ENCODE peak calls at places on chromosomes 2 and 18, in eight cellular contexts. J is astrocyte of the spinal cord, H is heart left ventricle, R is lung, P is pancreas, O is cardiac muscle cell, T is GM06990, D is MM.1S. U is an unnamed sample.

GRCh38 chr2:205058409-205058808 is 513.1 kb downstream of the PARD3B start:
- DNase-seq in J (no peak), R (no peak), P (no peak), O (no peak), T (no peak), D (no peak), H (no peak), U (no peak)

GRCh38 chr2:207078186-207078798 is 87.5 kb downstream of the KLF7 start:
- DNase-seq in R (no peak), P (no peak), J (no peak), T (no peak), D (no peak), H (no peak), O (no peak), U (no peak)

GRCh38 chr2:191202209-191202721 is 42.9 kb upstream of the MYO1B start:
- DNase-seq in T (no peak), P (no peak), D (no peak), J (peak), R (no peak), O (no peak), H (no peak), U (peak)

GRCh38 chr18:79405019-79405780 is 9.5 kb downstream of the NFATC1 start:
- DNase-seq in O (no peak), H (peak), J (no peak), R (no peak), D (no peak), T (no peak), P (peak), U (no peak)

GRCh38 chr2:111135910-111136297 is 15.2 kb downstream of the BCL2L11 start:
- DNase-seq in O (no peak), P (peak), J (peak), R (peak), D (no peak), T (no peak), H (peak), U (no peak)

GRCh38 chr2:111030271-111030891 is 90.3 kb upstream of the BCL2L11 start:
- DNase-seq in T (no peak), J (peak), D (no peak), H (no peak), P (no peak), O (no peak), R (no peak), U (no peak)

GRCh38 chr18:48790869-48791635 is 159.7 kb downstream of the SMAD7 start:
- DNase-seq in O (no peak), J (no peak), R (no peak), P (peak), H (peak), T (no peak), D (no peak), U (no peak)

GRCh38 chr2:233813236-233814062 is 35.3 kb downstream of the MROH2A start:
- DNase-seq in R (no peak), O (no peak), D (no peak), J (no peak), P (peak), H (no peak), T (no peak), U (no peak)

GRCh38 chr18:61154866-61155265 is 178.4 kb upstream of the CDH20 start:
- DNase-seq in P (no peak), H (no peak), J (no peak), R (no peak), D (no peak), O (no peak), T (no peak), U (no peak)

GRCh38 chr2:183998797-183999190 is 599.5 kb upstream of the ZNF804A start:
- DNase-seq in P (no peak), R (no peak), T (no peak), D (no peak), J (no peak), O (no peak), H (no peak), U (no peak)

GRCh38 chr2:172101008-172101706 is 1.5 kb downstream of the DLX2 start:
- DNase-seq in P (peak), T (no peak), R (no peak), H (no peak), D (no peak), O (no peak), J (no peak), U (no peak)

GRCh38 chr2:229731916-229732315 is 17.6 kb upstream of the DNER start:
- DNase-seq in O (no peak), D (peak), T (no peak), R (no peak), P (no peak), J (peak), H (no peak), U (peak)

GRCh38 chr18:34796013-34796657 is 86.0 kb downstream of the DTNA start:
- DNase-seq in J (no peak), O (no peak), H (no peak), P (no peak), T (no peak), D (no peak), R (no peak), U (no peak)

GRCh38 chr2:41400057-41400665 is 647.7 kb upstream of the PKDCC start:
- DNase-seq in P (no peak), T (no peak), H (no peak), O (peak), J (peak), R (no peak), D (peak), U (no peak)

GRCh38 chr18:68714356-68714706 is 577 bp downstream of the TMX3 start:
- DNase-seq in P (no peak), D (peak), R (no peak), O (peak), T (no peak), J (peak), H (no peak), U (no peak)

GRCh38 chr2:170159060-170159459 is 18.9 kb upstream of the MYO3B start:
- DNase-seq in D (no peak), J (no peak), T (no peak), P (no peak), R (no peak), H (no peak), O (no peak), U (no peak)

GRCh38 chr2:233280114-233280693 is 27.4 kb upstream of the SAG start:
- DNase-seq in D (no peak), T (no peak), P (no peak), R (no peak), H (no peak), O (no peak), J (no peak), U (no peak)

GRCh38 chr18:21742323-21742687 is 1.7 kb downstream of the MIB1 start:
- DNase-seq in T (no peak), H (no peak), O (no peak), J (no peak), P (no peak), D (no peak), R (no peak), U (no peak)
- H3K4me3 ChIP-seq in T (peak), H (peak), O (peak), J (peak), P (peak), D (peak), R (no peak), U (peak)

DNA sequence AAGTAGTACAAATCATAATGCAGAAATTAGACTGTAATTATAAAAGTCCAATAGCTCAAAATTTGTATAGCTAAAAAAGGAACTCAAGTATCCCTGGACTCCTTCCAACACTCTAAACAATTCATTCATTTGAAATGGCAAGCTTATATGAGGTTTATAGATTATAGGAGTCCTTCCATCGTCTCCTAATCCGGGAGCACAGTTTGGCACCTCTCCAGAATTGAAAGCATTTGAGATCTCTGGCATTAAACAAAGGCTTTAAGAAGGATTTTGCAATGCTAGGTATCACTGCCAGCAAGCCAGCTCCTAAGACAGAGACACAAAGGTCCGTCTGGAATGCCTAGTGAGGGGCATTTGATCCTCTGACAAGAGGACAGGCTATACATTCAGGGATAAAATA is 90.9 kb downstream of the ACVR1 start:
- DNase-seq in H (no peak), O (no peak), J (no peak), T (no peak), R (peak), P (no peak), D (no peak), U (no peak)
- H3K4me3 ChIP-seq in H (no peak), O (no peak), J (no peak), T (no peak), R (no peak), P (no peak), D (no peak), U (no peak)

GRCh38 chr2:85212846-85213245 is 79.7 kb downstream of the TCF7L1 start:
- DNase-seq in D (no peak), P (no peak), R (no peak), O (no peak), T (no peak), H (no peak), J (no peak), U (no peak)
- H3K4me3 ChIP-seq in D (no peak), P (no peak), R (no peak), O (no peak), T (no peak), H (no peak), J (no peak), U (no peak)

GRCh38 chr18:44741551-44741950 is 60.9 kb downstream of the SETBP1 start:
- DNase-seq in O (no peak), J (no peak), R (no peak), D (no peak), T (no peak), P (no peak), H (no peak), U (no peak)
- H3K4me3 ChIP-seq in O (no peak), J (no peak), R (no peak), D (no peak), T (no peak), P (no peak), H (no peak), U (no peak)

DNA sequence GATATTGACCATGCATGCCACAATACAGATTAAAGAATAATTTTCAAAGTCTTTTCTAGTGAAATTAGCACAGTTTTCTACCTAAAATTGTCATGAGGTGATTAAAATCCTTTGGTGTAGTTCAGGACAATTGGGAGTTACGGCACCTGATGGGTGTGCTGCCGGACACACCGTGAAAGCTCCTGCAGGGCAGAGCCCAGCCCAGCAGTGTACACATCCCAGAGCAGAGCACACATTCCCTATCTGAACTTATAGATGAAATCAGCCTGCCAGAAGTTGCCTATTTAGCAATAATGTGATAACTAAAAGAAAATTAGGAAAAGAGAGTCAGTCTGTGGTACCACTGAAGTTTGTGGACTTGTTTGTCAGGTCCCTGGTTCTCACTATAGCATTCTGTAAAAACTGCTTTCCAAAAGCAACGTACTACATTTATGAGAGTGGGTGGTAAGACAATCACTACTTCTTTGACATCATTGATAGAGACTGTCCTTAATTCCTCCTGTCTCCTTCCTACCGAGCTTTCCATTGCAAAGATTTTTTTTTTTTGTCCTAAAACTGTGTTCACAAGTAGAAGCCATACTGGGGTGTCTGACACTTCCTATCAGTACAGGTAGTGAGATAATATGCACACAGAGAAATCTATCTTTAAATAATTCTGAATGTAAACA is 3.4 kb downstream of the CYTIP start:
- DNase-seq in H (no peak), T (no peak), P (no peak), J (no peak), R (no peak), O (no peak), D (peak), U (no peak)
- H3K4me3 ChIP-seq in H (peak), T (peak), P (peak), J (no peak), R (no peak), O (no peak), D (peak), U (no peak)

DNA sequence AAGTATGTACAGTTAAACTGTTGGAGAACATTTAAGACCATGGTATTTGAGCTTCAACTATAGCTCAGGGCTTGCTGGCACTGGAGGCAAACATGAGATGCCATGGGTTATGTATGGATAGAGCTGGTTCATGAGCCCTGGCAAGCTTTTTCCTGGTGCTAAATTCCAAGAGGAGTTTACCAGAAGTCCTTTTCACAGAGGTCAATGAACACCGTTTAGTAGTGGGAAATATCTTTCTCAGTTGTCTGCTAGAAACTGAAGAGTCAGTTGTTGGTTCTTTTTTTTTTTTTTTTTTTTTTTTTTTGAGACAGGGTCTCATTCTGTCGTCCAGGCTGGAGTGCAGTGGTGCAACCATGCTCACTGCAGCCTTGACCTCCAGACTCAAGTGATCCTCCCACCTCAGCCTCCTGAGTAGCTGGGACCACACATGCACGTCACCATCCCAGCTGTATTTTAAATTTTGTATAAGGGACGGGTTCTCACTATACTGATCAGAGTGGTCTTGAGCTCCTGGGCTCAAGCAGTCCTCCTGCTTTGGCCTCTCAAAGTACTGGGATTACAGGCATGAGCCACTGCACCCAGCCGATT is 1.3 kb downstream of the KHK start:
- DNase-seq in H (no peak), R (no peak), O (no peak), D (no peak), T (no peak), P (peak), J (no peak), U (no peak)
- H3K4me3 ChIP-seq in H (no peak), R (no peak), O (no peak), D (peak), T (no peak), P (no peak), J (no peak), U (no peak)

DNA sequence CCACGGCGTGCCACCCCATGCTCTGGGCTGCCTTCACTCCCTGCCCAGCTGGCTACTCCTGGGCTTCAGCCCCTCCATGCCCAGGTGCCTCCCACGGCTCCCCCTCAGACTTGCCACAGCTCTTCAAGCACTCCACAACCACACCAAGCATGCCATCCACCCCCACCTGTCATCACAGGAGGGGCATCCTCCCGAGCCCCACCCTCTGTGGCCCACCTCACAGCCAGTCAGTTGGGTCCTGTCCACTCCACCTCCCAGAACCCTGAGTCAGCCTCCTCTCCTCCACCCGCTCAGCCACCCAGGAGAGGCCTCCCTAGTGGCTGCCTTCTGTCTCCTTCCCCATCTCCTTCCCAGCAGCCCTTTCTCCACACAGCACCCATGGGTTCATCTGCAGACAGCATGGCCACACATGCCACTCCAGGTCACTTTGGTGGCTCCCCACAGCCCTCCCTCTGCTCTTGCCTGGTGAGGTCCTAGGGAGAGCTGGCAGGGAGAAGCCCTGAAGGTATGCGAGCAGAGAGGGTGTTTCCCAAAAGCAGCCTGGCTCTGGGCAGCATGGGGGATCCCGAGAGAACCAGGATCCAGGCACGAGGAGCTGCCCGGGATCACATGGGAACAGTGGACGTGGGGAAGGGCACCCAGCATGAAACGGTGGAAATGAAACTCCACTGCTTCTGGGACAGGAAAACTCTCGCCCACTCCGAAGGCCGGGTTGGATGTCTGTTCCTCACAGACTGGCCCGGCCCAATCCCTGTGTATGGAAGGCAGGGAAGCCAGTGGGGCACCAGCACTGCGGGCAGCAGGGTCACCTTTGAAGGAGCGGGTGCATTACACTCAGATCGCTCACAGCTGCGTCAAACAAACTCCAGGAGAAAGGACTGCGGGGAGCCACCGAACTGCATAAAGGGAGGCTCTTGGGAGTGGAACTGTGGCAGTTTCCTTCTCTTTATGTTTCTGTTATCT is 2.7 kb downstream of the LIMS2 start:
- DNase-seq in J (no peak), O (no peak), T (no peak), H (no peak), D (no peak), P (no peak), R (no peak), U (no peak)
- H3K4me3 ChIP-seq in J (no peak), O (no peak), T (no peak), H (peak), D (no peak), P (no peak), R (peak), U (no peak)

DNA sequence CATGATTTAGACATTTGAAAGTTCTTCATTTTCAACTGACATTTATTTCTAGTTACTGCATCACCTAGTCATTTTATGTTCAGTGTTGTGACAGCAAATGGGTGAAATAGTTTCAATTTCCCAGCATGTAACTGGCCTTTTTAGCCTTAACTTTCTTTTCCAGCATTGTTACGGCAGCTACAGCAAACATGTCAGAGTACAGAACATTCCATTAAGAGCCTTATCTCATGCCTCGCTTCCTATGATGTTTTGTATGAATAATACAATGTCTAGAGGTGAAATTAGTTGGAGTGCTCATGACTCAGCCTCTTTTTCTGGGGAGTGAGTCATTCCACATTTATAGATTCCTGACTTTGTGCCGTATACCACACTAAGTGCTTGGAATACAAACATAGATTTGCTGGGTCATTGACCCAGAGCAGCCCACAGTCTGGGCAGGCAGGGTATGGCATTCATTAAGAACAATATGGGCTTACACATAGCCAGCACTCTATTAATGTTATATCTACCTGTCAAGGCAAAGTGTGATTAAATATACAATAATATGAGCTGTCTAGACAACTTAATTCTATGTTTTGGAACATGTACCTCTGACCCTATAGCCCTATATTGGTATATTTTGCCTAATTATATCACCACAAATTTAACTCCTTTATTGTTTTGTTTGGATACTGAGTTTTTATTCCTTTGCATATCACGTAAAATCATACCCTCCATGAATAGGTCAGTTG is 72.2 kb downstream of the MAP2 start:
- DNase-seq in D (no peak), P (no peak), T (no peak), H (peak), J (peak), R (peak), O (no peak), U (peak)
- H3K4me3 ChIP-seq in D (no peak), P (no peak), T (no peak), H (peak), J (no peak), R (no peak), O (no peak), U (no peak)

DNA sequence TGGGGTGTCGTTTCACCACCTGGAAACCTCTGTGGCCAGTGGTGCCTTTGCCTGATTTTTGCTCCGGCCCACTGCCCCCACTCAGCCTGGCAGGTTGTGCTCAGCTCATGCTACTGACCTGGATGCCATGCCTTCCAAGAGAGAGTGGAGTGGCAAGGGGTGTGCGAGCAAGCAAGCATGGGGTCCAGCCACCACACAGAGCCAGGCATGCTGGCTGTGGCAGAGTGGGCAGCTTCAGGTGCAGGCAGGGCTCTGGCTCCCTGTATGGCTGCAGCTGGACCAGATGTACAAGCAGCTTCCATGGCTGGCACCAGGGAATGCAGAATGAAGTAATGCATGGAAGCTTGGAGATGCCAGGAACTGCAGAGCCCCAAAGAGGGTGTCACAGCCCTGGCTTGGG is 620.5 kb upstream of the SETBP1 start:
- DNase-seq in D (no peak), T (no peak), R (no peak), J (no peak), P (peak), H (no peak), O (no peak), U (no peak)
- H3K4me3 ChIP-seq in D (no peak), T (no peak), R (no peak), J (no peak), P (no peak), H (no peak), O (no peak), U (no peak)

GRCh38 chr2:62363166-62363565 is 142.8 kb downstream of the TMEM17 start:
- DNase-seq in T (peak), H (no peak), J (no peak), P (no peak), R (no peak), D (no peak), O (no peak), U (no peak)
- H3K4me3 ChIP-seq in T (peak), H (no peak), J (no peak), P (no peak), R (no peak), D (no peak), O (no peak), U (no peak)